ENCODE peak calls at places on chromosomes 3 and 15, in four cellular contexts. One of them, this sample, is unnamed.

GRCh38 chr3:64120876-64121275 is 97.6 kb upstream of the PSMD6 start:
- DNase-seq in fibroblast of pulmonary artery: no peak
- DNase-seq in cardiac fibroblast: no peak
- DNase-seq in breast epithelium: no peak
- DNase-seq in this sample: no peak

GRCh38 chr15:34616613-34617012 is 33.2 kb upstream of the GOLGA8B start:
- DNase-seq in fibroblast of pulmonary artery: peak; percentile 39
- DNase-seq in cardiac fibroblast: peak; percentile 65
- DNase-seq in breast epithelium: no peak
- DNase-seq in this sample: no peak

GRCh38 chr3:73448761-73449290 is 175.9 kb downstream of the PDZRN3 start:
- DNase-seq in fibroblast of pulmonary artery: no peak
- DNase-seq in cardiac fibroblast: no peak
- DNase-seq in breast epithelium: no peak
- DNase-seq in this sample: no peak

GRCh38 chr3:116260491-116260890 is 184.8 kb downstream of the LSAMP start:
- DNase-seq in fibroblast of pulmonary artery: no peak
- DNase-seq in cardiac fibroblast: no peak
- DNase-seq in breast epithelium: no peak
- DNase-seq in this sample: no peak

GRCh38 chr3:116453676-116454346 is 8.5 kb upstream of the LSAMP start:
- DNase-seq in fibroblast of pulmonary artery: peak; percentile 34
- DNase-seq in cardiac fibroblast: peak; percentile 12
- DNase-seq in breast epithelium: no peak
- DNase-seq in this sample: no peak

GRCh38 chr3:119726909-119727308 is 24.1 kb downstream of the CFAP91 start:
- DNase-seq in fibroblast of pulmonary artery: no peak
- DNase-seq in cardiac fibroblast: no peak
- DNase-seq in breast epithelium: no peak
- DNase-seq in this sample: no peak

GRCh38 chr3:76497636-76498035 is 542.3 kb upstream of the ROBO2 start:
- DNase-seq in fibroblast of pulmonary artery: peak; percentile 6
- DNase-seq in cardiac fibroblast: peak; percentile 8
- DNase-seq in breast epithelium: no peak
- DNase-seq in this sample: no peak

GRCh38 chr3:181885868-181886630 is 174.3 kb downstream of the SOX2 start:
- DNase-seq in fibroblast of pulmonary artery: no peak
- DNase-seq in cardiac fibroblast: no peak
- DNase-seq in breast epithelium: no peak
- DNase-seq in this sample: no peak

GRCh38 chr3:138464490-138464860 is 30.1 kb downstream of the ESYT3 start:
- DNase-seq in fibroblast of pulmonary artery: no peak
- DNase-seq in cardiac fibroblast: no peak
- DNase-seq in breast epithelium: no peak
- DNase-seq in this sample: no peak

GRCh38 chr3:137199678-137200077 is 241.9 kb downstream of the IL20RB start:
- DNase-seq in fibroblast of pulmonary artery: no peak
- DNase-seq in cardiac fibroblast: no peak
- DNase-seq in breast epithelium: no peak
- DNase-seq in this sample: no peak

GRCh38 chr3:188348445-188349244 is 194.7 kb downstream of the LPP start:
- DNase-seq in fibroblast of pulmonary artery: peak; percentile 97
- DNase-seq in cardiac fibroblast: peak; percentile 93
- DNase-seq in breast epithelium: peak; percentile 63
- DNase-seq in this sample: peak; percentile 61

GRCh38 chr15:26866298-26867198 is at the start of gene GABRA5:
- DNase-seq in fibroblast of pulmonary artery: peak; percentile 6
- DNase-seq in cardiac fibroblast: peak; percentile 33
- DNase-seq in breast epithelium: no peak
- DNase-seq in this sample: no peak

GRCh38 chr3:195612075-195612800 is 28.5 kb upstream of the APOD start:
- DNase-seq in fibroblast of pulmonary artery: no peak
- DNase-seq in cardiac fibroblast: no peak
- DNase-seq in breast epithelium: no peak
- DNase-seq in this sample: peak; percentile 35

GRCh38 chr3:71614426-71614825 is 30.9 kb upstream of the FOXP1 start:
- DNase-seq in fibroblast of pulmonary artery: no peak
- DNase-seq in cardiac fibroblast: no peak
- DNase-seq in breast epithelium: no peak
- DNase-seq in this sample: no peak

GRCh38 chr3:128919988-128920387 is 40.6 kb downstream of the ACAD9 start:
- DNase-seq in fibroblast of pulmonary artery: no peak
- DNase-seq in cardiac fibroblast: no peak
- DNase-seq in breast epithelium: no peak
- DNase-seq in this sample: no peak

GRCh38 chr3:12875857-12876451 is 34.6 kb upstream of the RPL32 start:
- DNase-seq in fibroblast of pulmonary artery: no peak
- DNase-seq in cardiac fibroblast: no peak
- DNase-seq in breast epithelium: no peak
- DNase-seq in this sample: no peak

GRCh38 chr3:196726788-196727675 is 12.6 kb upstream of the PAK2 start:
- DNase-seq in fibroblast of pulmonary artery: peak; percentile 25
- DNase-seq in cardiac fibroblast: peak; percentile 72
- DNase-seq in breast epithelium: no peak
- DNase-seq in this sample: no peak

GRCh38 chr15:43511012-43511885 is 6.2 kb upstream of the MAP1A start:
- DNase-seq in fibroblast of pulmonary artery: peak; percentile 22
- DNase-seq in cardiac fibroblast: no peak
- DNase-seq in breast epithelium: no peak
- DNase-seq in this sample: no peak

GRCh38 chr3:50292159-50292923 is at the start of gene IFRD2:
- DNase-seq in fibroblast of pulmonary artery: peak; percentile 98
- DNase-seq in cardiac fibroblast: peak; percentile 98
- DNase-seq in breast epithelium: peak; percentile 96
- DNase-seq in this sample: peak; percentile 98

GRCh38 chr3:58350627-58351013 is 17.9 kb downstream of the PXK start:
- DNase-seq in fibroblast of pulmonary artery: peak; percentile 46
- DNase-seq in cardiac fibroblast: peak; percentile 46
- DNase-seq in breast epithelium: no peak
- DNase-seq in this sample: no peak

GRCh38 chr15:89132611-89133242 is 44.5 kb downstream of the ABHD2 start:
- DNase-seq in fibroblast of pulmonary artery: peak; percentile 81
- DNase-seq in cardiac fibroblast: no peak
- DNase-seq in breast epithelium: no peak
- DNase-seq in this sample: peak; percentile 54

GRCh38 chr3:126746395-126747177 is 42.5 kb downstream of the CHCHD6 start:
- DNase-seq in fibroblast of pulmonary artery: peak; percentile 72
- DNase-seq in cardiac fibroblast: peak; percentile 76
- DNase-seq in breast epithelium: no peak
- DNase-seq in this sample: peak; percentile 18

GRCh38 chr15:48279608-48280007 is 51.6 kb upstream of the DUT start:
- DNase-seq in fibroblast of pulmonary artery: no peak
- DNase-seq in cardiac fibroblast: no peak
- DNase-seq in breast epithelium: no peak
- DNase-seq in this sample: no peak

GRCh38 chr3:190306513-190307163 is 15.6 kb downstream of the CLDN1 start:
- DNase-seq in fibroblast of pulmonary artery: peak; percentile 81
- DNase-seq in cardiac fibroblast: peak; percentile 52
- DNase-seq in breast epithelium: no peak
- DNase-seq in this sample: peak; percentile 14

GRCh38 chr3:171192176-171192854 is 165.8 kb upstream of the SLC2A2 start:
- DNase-seq in fibroblast of pulmonary artery: peak; percentile 90
- DNase-seq in cardiac fibroblast: peak; percentile 92
- DNase-seq in breast epithelium: no peak
- DNase-seq in this sample: no peak

GRCh38 chr15:39855400-39855799 is 64.7 kb downstream of the GPR176 start:
- DNase-seq in fibroblast of pulmonary artery: peak; percentile 69
- DNase-seq in cardiac fibroblast: peak; percentile 65
- DNase-seq in breast epithelium: no peak
- DNase-seq in this sample: no peak

GRCh38 chr15:38130200-38130567 is 122.5 kb upstream of the SPRED1 start:
- DNase-seq in fibroblast of pulmonary artery: peak; percentile 48
- DNase-seq in cardiac fibroblast: no peak
- DNase-seq in breast epithelium: no peak
- DNase-seq in this sample: no peak

GRCh38 chr15:38129531-38130199 is 123.0 kb upstream of the SPRED1 start:
- DNase-seq in fibroblast of pulmonary artery: peak; percentile 100
- DNase-seq in cardiac fibroblast: peak; percentile 100
- DNase-seq in breast epithelium: no peak
- DNase-seq in this sample: peak; percentile 68

GRCh38 chr15:38128389-38128788 is 124.2 kb upstream of the SPRED1 start:
- DNase-seq in fibroblast of pulmonary artery: peak; percentile 73
- DNase-seq in cardiac fibroblast: peak; percentile 69
- DNase-seq in breast epithelium: no peak
- DNase-seq in this sample: no peak

GRCh38 chr15:38134252-38134651 is 118.4 kb upstream of the SPRED1 start:
- DNase-seq in fibroblast of pulmonary artery: no peak
- DNase-seq in cardiac fibroblast: no peak
- DNase-seq in breast epithelium: no peak
- DNase-seq in this sample: no peak

GRCh38 chr15:38130739-38131498 is 121.7 kb upstream of the SPRED1 start:
- DNase-seq in fibroblast of pulmonary artery: peak; percentile 99
- DNase-seq in cardiac fibroblast: peak; percentile 99
- DNase-seq in breast epithelium: peak; percentile 58
- DNase-seq in this sample: peak; percentile 78
- H3K4me3 ChIP-seq in fibroblast of pulmonary artery: peak overlapping the region; percentile 45
- H3K4me3 ChIP-seq in cardiac fibroblast: peak overlapping the region; percentile 25
- H3K4me3 ChIP-seq in breast epithelium: no peak overlapping the region
- H3K4me3 ChIP-seq in this sample: no peak overlapping the region

GRCh38 chr15:67501836-67502461 is 19.0 kb upstream of the C15orf61 start:
- DNase-seq in fibroblast of pulmonary artery: no peak
- DNase-seq in cardiac fibroblast: no peak
- DNase-seq in breast epithelium: no peak
- DNase-seq in this sample: no peak
- H3K4me3 ChIP-seq in fibroblast of pulmonary artery: no peak overlapping the region
- H3K4me3 ChIP-seq in cardiac fibroblast: no peak overlapping the region
- H3K4me3 ChIP-seq in breast epithelium: peak overlapping the region; percentile 21
- H3K4me3 ChIP-seq in this sample: no peak overlapping the region

GRCh38 chr15:96285306-96285705 is 45.2 kb upstream of the NR2F2 start:
- DNase-seq in fibroblast of pulmonary artery: peak; percentile 63
- DNase-seq in cardiac fibroblast: peak; percentile 92
- DNase-seq in breast epithelium: no peak
- DNase-seq in this sample: peak; percentile 13
- H3K4me3 ChIP-seq in fibroblast of pulmonary artery: no peak overlapping the region
- H3K4me3 ChIP-seq in cardiac fibroblast: no peak overlapping the region
- H3K4me3 ChIP-seq in breast epithelium: peak overlapping the region; percentile 28
- H3K4me3 ChIP-seq in this sample: peak overlapping the region; percentile 27

DNA sequence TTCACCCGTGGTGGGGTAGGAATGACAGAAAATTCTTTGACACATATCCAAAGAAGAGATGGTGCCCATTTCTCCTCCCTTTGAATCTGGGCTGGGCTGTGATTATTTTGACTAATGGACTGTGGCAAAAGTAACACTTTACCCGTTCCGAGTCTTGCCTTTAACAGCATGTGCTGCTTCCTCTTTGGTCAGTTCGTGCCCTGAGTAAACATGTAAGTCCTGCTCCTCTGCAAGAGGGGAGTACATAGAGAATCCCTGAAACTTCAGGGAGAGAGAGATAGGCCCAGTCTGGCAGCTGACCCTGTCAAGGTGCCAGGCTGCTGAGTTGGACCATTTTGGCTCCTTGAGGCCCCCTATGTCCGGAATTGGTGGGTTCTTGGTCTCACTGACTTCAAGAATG is 243.1 kb downstream of the EPHB1 start:
- DNase-seq in fibroblast of pulmonary artery: no peak
- DNase-seq in cardiac fibroblast: no peak
- DNase-seq in breast epithelium: no peak
- DNase-seq in this sample: no peak
- H3K4me3 ChIP-seq in fibroblast of pulmonary artery: no peak overlapping the region
- H3K4me3 ChIP-seq in cardiac fibroblast: no peak overlapping the region
- H3K4me3 ChIP-seq in breast epithelium: no peak overlapping the region
- H3K4me3 ChIP-seq in this sample: no peak overlapping the region

GRCh38 chr3:61806810-61807209 is 245.4 kb downstream of the PTPRG start:
- DNase-seq in fibroblast of pulmonary artery: no peak
- DNase-seq in cardiac fibroblast: no peak
- DNase-seq in breast epithelium: no peak
- DNase-seq in this sample: no peak

GRCh38 chr3:61807865-61808276 is 246.5 kb downstream of the PTPRG start:
- DNase-seq in fibroblast of pulmonary artery: peak; percentile 47
- DNase-seq in cardiac fibroblast: no peak
- DNase-seq in breast epithelium: no peak
- DNase-seq in this sample: no peak

GRCh38 chr3:61802772-61803171 is 241.4 kb downstream of the PTPRG start:
- DNase-seq in fibroblast of pulmonary artery: no peak
- DNase-seq in cardiac fibroblast: no peak
- DNase-seq in breast epithelium: no peak
- DNase-seq in this sample: no peak

GRCh38 chr3:61804782-61805181 is 243.4 kb downstream of the PTPRG start:
- DNase-seq in fibroblast of pulmonary artery: no peak
- DNase-seq in cardiac fibroblast: no peak
- DNase-seq in breast epithelium: no peak
- DNase-seq in this sample: no peak

DNA sequence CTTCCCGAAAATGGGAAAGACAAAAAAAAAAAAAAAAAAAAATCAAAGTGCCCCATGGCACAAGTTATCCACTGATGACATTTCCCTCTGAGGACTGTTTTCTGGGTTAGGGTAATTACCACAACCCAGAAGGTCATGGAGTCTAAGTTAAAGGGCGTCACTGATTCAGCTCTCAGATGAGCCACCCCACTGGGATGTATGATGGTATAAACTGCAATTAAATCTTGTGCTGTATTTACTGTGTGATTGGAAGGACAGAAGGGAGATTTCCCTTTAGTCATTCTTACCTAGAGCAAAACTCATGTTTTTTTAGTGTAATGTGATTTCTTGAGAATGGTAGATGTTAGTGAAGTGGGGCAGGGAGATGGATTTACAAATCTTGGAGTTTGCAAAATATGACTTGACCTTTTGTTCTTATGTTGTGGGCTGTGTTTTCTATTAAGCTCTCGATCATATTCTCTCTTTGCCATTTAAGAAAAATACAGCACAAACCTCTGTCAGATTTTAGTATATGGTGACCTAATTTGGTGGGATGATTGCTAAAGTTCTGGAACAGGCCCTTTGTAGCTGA is 244.2 kb downstream of the PTPRG start:
- DNase-seq in fibroblast of pulmonary artery: no peak
- DNase-seq in cardiac fibroblast: peak; percentile 54
- DNase-seq in breast epithelium: no peak
- DNase-seq in this sample: no peak
- H3K4me3 ChIP-seq in fibroblast of pulmonary artery: no peak overlapping the region
- H3K4me3 ChIP-seq in cardiac fibroblast: no peak overlapping the region
- H3K4me3 ChIP-seq in breast epithelium: no peak overlapping the region
- H3K4me3 ChIP-seq in this sample: no peak overlapping the region

GRCh38 chr3:66425566-66425965 is 75.3 kb downstream of the LRIG1 start:
- DNase-seq in fibroblast of pulmonary artery: no peak
- DNase-seq in cardiac fibroblast: no peak
- DNase-seq in breast epithelium: no peak
- DNase-seq in this sample: no peak

GRCh38 chr3:66427951-66428350 is 72.9 kb downstream of the LRIG1 start:
- DNase-seq in fibroblast of pulmonary artery: no peak
- DNase-seq in cardiac fibroblast: no peak
- DNase-seq in breast epithelium: no peak
- DNase-seq in this sample: no peak

GRCh38 chr3:66428733-66429132 is 72.1 kb downstream of the LRIG1 start:
- DNase-seq in fibroblast of pulmonary artery: peak; percentile 98
- DNase-seq in cardiac fibroblast: peak; percentile 100
- DNase-seq in breast epithelium: peak; percentile 85
- DNase-seq in this sample: peak; percentile 91

GRCh38 chr3:66426135-66426534 is 74.7 kb downstream of the LRIG1 start:
- DNase-seq in fibroblast of pulmonary artery: no peak
- DNase-seq in cardiac fibroblast: no peak
- DNase-seq in breast epithelium: no peak
- DNase-seq in this sample: no peak

GRCh38 chr3:66427352-66427751 is 73.5 kb downstream of the LRIG1 start:
- DNase-seq in fibroblast of pulmonary artery: no peak
- DNase-seq in cardiac fibroblast: no peak
- DNase-seq in breast epithelium: no peak
- DNase-seq in this sample: no peak
- H3K4me3 ChIP-seq in fibroblast of pulmonary artery: no peak overlapping the region
- H3K4me3 ChIP-seq in cardiac fibroblast: no peak overlapping the region
- H3K4me3 ChIP-seq in breast epithelium: no peak overlapping the region
- H3K4me3 ChIP-seq in this sample: no peak overlapping the region